ENCODE peak calls at places on chromosomes 4 and X, in four cellular contexts. One of them, this sample, is unnamed.

GRCh38 chr4:161581262-161581661 is 582.5 kb downstream of the FSTL5 start:
- DNase-seq in CD8-positive, alpha-beta T cell: no peak
- DNase-seq in AG04449: no peak
- DNase-seq in cardiac fibroblast: peak
- DNase-seq in this sample: no peak

GRCh38 chr4:143095447-143095846 is 89.3 kb upstream of the USP38 start:
- DNase-seq in CD8-positive, alpha-beta T cell: no peak
- DNase-seq in AG04449: no peak
- DNase-seq in cardiac fibroblast: no peak
- DNase-seq in this sample: no peak

GRCh38 chrX:137031517-137032377 is 2.0 kb downstream of the GPR101 start:
- DNase-seq in CD8-positive, alpha-beta T cell: peak
- DNase-seq in AG04449: no peak
- DNase-seq in cardiac fibroblast: peak
- DNase-seq in this sample: no peak

GRCh38 chrX:37993857-37994619 is 12.3 kb upstream of the SYTL5 start:
- DNase-seq in CD8-positive, alpha-beta T cell: no peak
- DNase-seq in AG04449: no peak
- DNase-seq in cardiac fibroblast: no peak
- DNase-seq in this sample: no peak

GRCh38 chrX:20265726-20266681 is 705 bp downstream of the RPS6KA3 start:
- DNase-seq in CD8-positive, alpha-beta T cell: peak
- DNase-seq in AG04449: no peak
- DNase-seq in cardiac fibroblast: peak
- DNase-seq in this sample: peak

GRCh38 chr4:154741131-154741530 is 2.7 kb upstream of the LRAT start:
- DNase-seq in CD8-positive, alpha-beta T cell: no peak
- DNase-seq in AG04449: no peak
- DNase-seq in cardiac fibroblast: no peak
- DNase-seq in this sample: no peak

GRCh38 chrX:134144231-134144630 is 92.8 kb upstream of the CCDC160 start:
- DNase-seq in CD8-positive, alpha-beta T cell: no peak
- DNase-seq in AG04449: no peak
- DNase-seq in cardiac fibroblast: no peak
- DNase-seq in this sample: no peak

GRCh38 chr4:85964298-85964697 is 395.6 kb downstream of the MAPK10 start:
- DNase-seq in CD8-positive, alpha-beta T cell: no peak
- DNase-seq in AG04449: no peak
- DNase-seq in cardiac fibroblast: no peak
- DNase-seq in this sample: no peak

GRCh38 chr4:88054909-88055308 is 47.5 kb downstream of the PKD2 start:
- DNase-seq in CD8-positive, alpha-beta T cell: no peak
- DNase-seq in AG04449: no peak
- DNase-seq in cardiac fibroblast: peak
- DNase-seq in this sample: no peak

GRCh38 chr4:113996599-113997177 is 17.2 kb upstream of the ARSJ start:
- DNase-seq in CD8-positive, alpha-beta T cell: no peak
- DNase-seq in AG04449: no peak
- DNase-seq in cardiac fibroblast: peak
- DNase-seq in this sample: no peak

GRCh38 chrX:634306-634958 is 3.8 kb downstream of the SHOX start:
- DNase-seq in CD8-positive, alpha-beta T cell: no peak
- DNase-seq in AG04449: no peak
- DNase-seq in cardiac fibroblast: peak
- DNase-seq in this sample: no peak

GRCh38 chrX:69503835-69504625 is at the start of gene NALF2:
- DNase-seq in CD8-positive, alpha-beta T cell: no peak
- DNase-seq in AG04449: no peak
- DNase-seq in cardiac fibroblast: peak
- DNase-seq in this sample: peak

GRCh38 chr4:57184378-57185031 is 74.3 kb upstream of the IGFBP7 start:
- DNase-seq in CD8-positive, alpha-beta T cell: no peak
- DNase-seq in AG04449: no peak
- DNase-seq in cardiac fibroblast: no peak
- DNase-seq in this sample: no peak

GRCh38 chrX:35726176-35726575 is 72.0 kb upstream of the MAGEB16 start:
- DNase-seq in CD8-positive, alpha-beta T cell: no peak
- DNase-seq in AG04449: no peak
- DNase-seq in cardiac fibroblast: peak
- DNase-seq in this sample: no peak

GRCh38 chr4:111360906-111361305 is 738.0 kb upstream of the PITX2 start:
- DNase-seq in CD8-positive, alpha-beta T cell: no peak
- DNase-seq in AG04449: no peak
- DNase-seq in cardiac fibroblast: peak
- DNase-seq in this sample: no peak

GRCh38 chr4:79747252-79747651 is 325.8 kb downstream of the ANTXR2 start:
- DNase-seq in CD8-positive, alpha-beta T cell: no peak
- DNase-seq in AG04449: no peak
- DNase-seq in cardiac fibroblast: no peak
- DNase-seq in this sample: no peak

GRCh38 chr4:183632689-183633088 is 26.3 kb downstream of the RWDD4 start:
- DNase-seq in CD8-positive, alpha-beta T cell: no peak
- DNase-seq in AG04449: no peak
- DNase-seq in cardiac fibroblast: no peak
- DNase-seq in this sample: no peak

GRCh38 chrX:153924149-153924861 is 1.8 kb downstream of the ARHGAP4 start:
- DNase-seq in CD8-positive, alpha-beta T cell: peak
- DNase-seq in AG04449: no peak
- DNase-seq in cardiac fibroblast: peak
- DNase-seq in this sample: no peak

GRCh38 chr4:1793496-1793840 is 375 bp downstream of the FGFR3 start:
- DNase-seq in CD8-positive, alpha-beta T cell: no peak
- DNase-seq in AG04449: no peak
- DNase-seq in cardiac fibroblast: peak
- DNase-seq in this sample: no peak

GRCh38 chr4:14792702-14793227 is 209.5 kb upstream of the CPEB2 start:
- DNase-seq in CD8-positive, alpha-beta T cell: no peak
- DNase-seq in AG04449: no peak
- DNase-seq in cardiac fibroblast: peak
- DNase-seq in this sample: no peak

GRCh38 chrX:20515841-20516461 is 249.2 kb upstream of the RPS6KA3 start:
- DNase-seq in CD8-positive, alpha-beta T cell: no peak
- DNase-seq in AG04449: peak
- DNase-seq in cardiac fibroblast: peak
- DNase-seq in this sample: no peak

GRCh38 chrX:155417769-155418168 is 35.9 kb downstream of the F8A2 start:
- DNase-seq in CD8-positive, alpha-beta T cell: no peak
- DNase-seq in AG04449: no peak
- DNase-seq in cardiac fibroblast: no peak
- DNase-seq in this sample: no peak

GRCh38 chrX:10574663-10575062 is 45.7 kb downstream of the MID1 start:
- DNase-seq in CD8-positive, alpha-beta T cell: no peak
- DNase-seq in AG04449: no peak
- DNase-seq in cardiac fibroblast: peak
- DNase-seq in this sample: no peak

GRCh38 chr4:31059753-31060522 is 339.8 kb downstream of the PCDH7 start:
- DNase-seq in CD8-positive, alpha-beta T cell: no peak
- DNase-seq in AG04449: no peak
- DNase-seq in cardiac fibroblast: no peak
- DNase-seq in this sample: no peak

GRCh38 chr4:73445383-73446335 is 9.6 kb downstream of the AFP start:
- DNase-seq in CD8-positive, alpha-beta T cell: no peak
- DNase-seq in AG04449: no peak
- DNase-seq in cardiac fibroblast: no peak
- DNase-seq in this sample: no peak

GRCh38 chrX:154411981-154412340 is 622 bp downstream of the TAFAZZIN start:
- DNase-seq in CD8-positive, alpha-beta T cell: peak
- DNase-seq in AG04449: no peak
- DNase-seq in cardiac fibroblast: peak
- DNase-seq in this sample: no peak

GRCh38 chr4:18106620-18107019 is 85.1 kb upstream of the LCORL start:
- DNase-seq in CD8-positive, alpha-beta T cell: no peak
- DNase-seq in AG04449: no peak
- DNase-seq in cardiac fibroblast: no peak
- DNase-seq in this sample: no peak

GRCh38 chr4:35463251-35463952 is 780.9 kb downstream of the ARAP2 start:
- DNase-seq in CD8-positive, alpha-beta T cell: no peak
- DNase-seq in AG04449: no peak
- DNase-seq in cardiac fibroblast: no peak
- DNase-seq in this sample: no peak

GRCh38 chr4:24024157-24024556 is 134.3 kb upstream of the PPARGC1A start:
- DNase-seq in CD8-positive, alpha-beta T cell: no peak
- DNase-seq in AG04449: peak
- DNase-seq in cardiac fibroblast: peak
- DNase-seq in this sample: no peak

GRCh38 chr4:123364906-123365305 is 31.7 kb upstream of the SPRY1 start:
- DNase-seq in CD8-positive, alpha-beta T cell: no peak
- DNase-seq in AG04449: no peak
- DNase-seq in cardiac fibroblast: no peak
- DNase-seq in this sample: no peak

GRCh38 chrX:154661200-154661599 is 7.8 kb upstream of the CTAG2 start:
- DNase-seq in CD8-positive, alpha-beta T cell: no peak
- DNase-seq in AG04449: no peak
- DNase-seq in cardiac fibroblast: no peak
- DNase-seq in this sample: no peak

GRCh38 chr4:8051644-8052043 is 107.0 kb downstream of the ABLIM2 start:
- DNase-seq in CD8-positive, alpha-beta T cell: no peak
- DNase-seq in AG04449: no peak
- DNase-seq in cardiac fibroblast: no peak
- DNase-seq in this sample: no peak

GRCh38 chr4:66564901-66565648 is 894.8 kb upstream of the EPHA5 start:
- DNase-seq in CD8-positive, alpha-beta T cell: no peak
- DNase-seq in AG04449: no peak
- DNase-seq in cardiac fibroblast: peak
- DNase-seq in this sample: no peak

GRCh38 chr4:8272472-8273428 is 3.2 kb downstream of the HTRA3 start:
- DNase-seq in CD8-positive, alpha-beta T cell: no peak
- DNase-seq in AG04449: no peak
- DNase-seq in cardiac fibroblast: no peak
- DNase-seq in this sample: no peak

GRCh38 chrX:64395568-64395929 is 297 bp upstream of the MTMR8 start:
- DNase-seq in CD8-positive, alpha-beta T cell: no peak
- DNase-seq in AG04449: no peak
- DNase-seq in cardiac fibroblast: no peak
- DNase-seq in this sample: no peak

DNA sequence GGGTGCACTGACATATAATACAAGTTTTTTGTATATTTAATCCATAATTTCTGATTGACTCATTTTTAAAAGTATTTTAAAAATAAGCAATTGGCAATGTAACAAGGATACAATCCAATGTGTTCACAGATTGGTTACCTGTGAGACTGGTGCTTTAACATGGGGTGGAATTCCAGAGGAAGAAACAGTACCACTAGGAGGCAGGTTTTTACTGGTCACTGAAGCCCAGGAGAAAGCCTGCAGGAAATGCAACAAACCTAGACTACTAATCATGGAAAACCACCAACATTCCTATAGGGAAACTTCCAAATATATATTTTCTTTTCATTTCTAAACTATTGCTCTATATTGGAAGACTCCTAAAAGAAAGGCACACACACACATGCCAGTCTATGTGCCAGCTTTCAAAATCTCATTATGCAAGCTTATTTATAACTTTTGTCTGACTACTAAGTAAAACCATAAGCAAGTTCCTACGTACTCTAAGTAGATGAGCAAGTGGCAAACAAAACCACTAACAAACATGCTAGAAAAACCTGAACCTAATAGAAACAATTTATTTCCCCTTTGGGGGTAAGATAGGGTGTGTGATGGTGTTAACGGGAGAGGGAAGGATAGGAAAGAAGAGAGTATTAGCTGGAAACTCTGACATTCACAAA is 19.2 kb downstream of the G3BP2 start:
- DNase-seq in CD8-positive, alpha-beta T cell: no peak
- DNase-seq in AG04449: no peak
- DNase-seq in cardiac fibroblast: peak
- DNase-seq in this sample: no peak
- TF ChIP-seq CTCF in CD8-positive, alpha-beta T cell: no peak
- TF ChIP-seq CTCF in AG04449: peak
- TF ChIP-seq CTCF in cardiac fibroblast: peak
- TF ChIP-seq CTCF in this sample: peak

GRCh38 chrX:15242899-15243555 is 26.9 kb downstream of the ASB9 start:
- DNase-seq in CD8-positive, alpha-beta T cell: peak
- DNase-seq in AG04449: no peak
- DNase-seq in cardiac fibroblast: peak
- DNase-seq in this sample: no peak
- TF ChIP-seq CTCF in CD8-positive, alpha-beta T cell: peak
- TF ChIP-seq CTCF in AG04449: no peak
- TF ChIP-seq CTCF in cardiac fibroblast: peak
- TF ChIP-seq CTCF in this sample: peak

GRCh38 chr4:104020641-104021040 is 300.9 kb upstream of the TACR3 start:
- DNase-seq in CD8-positive, alpha-beta T cell: no peak
- DNase-seq in AG04449: no peak
- DNase-seq in cardiac fibroblast: no peak
- DNase-seq in this sample: no peak

GRCh38 chr4:104017213-104017612 is 297.4 kb upstream of the TACR3 start:
- DNase-seq in CD8-positive, alpha-beta T cell: no peak
- DNase-seq in AG04449: no peak
- DNase-seq in cardiac fibroblast: no peak
- DNase-seq in this sample: no peak

GRCh38 chr4:104015680-104016079 is 295.9 kb upstream of the TACR3 start:
- DNase-seq in CD8-positive, alpha-beta T cell: no peak
- DNase-seq in AG04449: no peak
- DNase-seq in cardiac fibroblast: no peak
- DNase-seq in this sample: no peak
- TF ChIP-seq CTCF in CD8-positive, alpha-beta T cell: no peak
- TF ChIP-seq CTCF in AG04449: no peak
- TF ChIP-seq CTCF in cardiac fibroblast: no peak
- TF ChIP-seq CTCF in this sample: peak

GRCh38 chr4:185395255-185395955 is at the start of gene LRP2BP:
- DNase-seq in CD8-positive, alpha-beta T cell: no peak
- DNase-seq in AG04449: no peak
- DNase-seq in cardiac fibroblast: no peak
- DNase-seq in this sample: no peak

GRCh38 chr4:185395956-185396723 is 416 bp upstream of the LRP2BP start:
- DNase-seq in CD8-positive, alpha-beta T cell: peak
- DNase-seq in AG04449: peak
- DNase-seq in cardiac fibroblast: peak
- DNase-seq in this sample: peak

GRCh38 chr4:185399466-185399865 is 2.8 kb downstream of the ANKRD37 start:
- DNase-seq in CD8-positive, alpha-beta T cell: no peak
- DNase-seq in AG04449: no peak
- DNase-seq in cardiac fibroblast: no peak
- DNase-seq in this sample: no peak

GRCh38 chr4:185396724-185397402 is at the start of gene ANKRD37:
- DNase-seq in CD8-positive, alpha-beta T cell: peak
- DNase-seq in AG04449: no peak
- DNase-seq in cardiac fibroblast: peak
- DNase-seq in this sample: peak

GRCh38 chr4:185398618-185399017 is 2.0 kb downstream of the ANKRD37 start:
- DNase-seq in CD8-positive, alpha-beta T cell: no peak
- DNase-seq in AG04449: no peak
- DNase-seq in cardiac fibroblast: peak
- DNase-seq in this sample: no peak
- TF ChIP-seq CTCF in CD8-positive, alpha-beta T cell: no peak
- TF ChIP-seq CTCF in AG04449: no peak
- TF ChIP-seq CTCF in cardiac fibroblast: no peak
- TF ChIP-seq CTCF in this sample: no peak